ENCODE peak calls at places on chromosome 5, in seven cellular contexts. N is Peyer's patch, G is left colon, S is T-helper 1 cell, I is esophagus squamous epithelium, Z is amniotic stem cell, J is OCI-LY7. E is an unnamed sample.

GRCh38 chr5:137487600-137487999 is 11.5 kb downstream of the SPOCK1 start:
- DNase-seq in N (no peak), G (no peak), S (no peak), I (no peak), Z (peak), J (no peak), E (no peak)

GRCh38 chr5:133245191-133246052 is 193.6 kb downstream of the HSPA4 start:
- DNase-seq in N (no peak), G (no peak), S (no peak), I (no peak), Z (peak), J (no peak), E (peak)

GRCh38 chr5:100690036-100690560 is 154.9 kb downstream of the FAM174A start:
- DNase-seq in N (no peak), G (no peak), S (no peak), I (no peak), Z (no peak), J (no peak), E (no peak)

GRCh38 chr5:177478711-177479646 is 5.5 kb upstream of the DBN1 start:
- DNase-seq in N (peak), G (no peak), S (no peak), I (no peak), Z (no peak), J (no peak), E (peak)

GRCh38 chr5:81852277-81853004 is 101.5 kb upstream of the SSBP2 start:
- DNase-seq in N (peak), G (peak), S (peak), I (no peak), Z (no peak), J (peak), E (peak)

GRCh38 chr5:58666598-58667595 is 84.0 kb downstream of the RAB3C start:
- DNase-seq in N (no peak), G (no peak), S (no peak), I (no peak), Z (no peak), J (no peak), E (peak)

GRCh38 chr5:58366461-58366860 is 93.4 kb downstream of the PLK2 start:
- DNase-seq in N (no peak), G (no peak), S (no peak), I (no peak), Z (no peak), J (no peak), E (no peak)

GRCh38 chr5:56514246-56514645 is 281.1 kb upstream of the ANKRD55 start:
- DNase-seq in N (no peak), G (no peak), S (no peak), I (no peak), Z (no peak), J (no peak), E (no peak)

GRCh38 chr5:178372091-178372695 is 139.6 kb upstream of the PHYKPL start:
- DNase-seq in N (no peak), G (no peak), S (no peak), I (no peak), Z (no peak), J (no peak), E (no peak)

GRCh38 chr5:152689275-152689711 is 284.2 kb upstream of the NMUR2 start:
- DNase-seq in N (no peak), G (no peak), S (no peak), I (no peak), Z (no peak), J (no peak), E (no peak)

GRCh38 chr5:56244676-56245075 is 11.5 kb upstream of the ANKRD55 start:
- DNase-seq in N (no peak), G (no peak), S (no peak), I (no peak), Z (no peak), J (no peak), E (no peak)

GRCh38 chr5:62043289-62044274 is 262.4 kb upstream of the KIF2A start:
- DNase-seq in N (no peak), G (no peak), S (no peak), I (no peak), Z (no peak), J (no peak), E (peak)

GRCh38 chr5:96048763-96049162 is 87.1 kb upstream of the ELL2 start:
- DNase-seq in N (no peak), G (peak), S (no peak), I (no peak), Z (no peak), J (no peak), E (no peak)

GRCh38 chr5:146893991-146894390 is 15.4 kb upstream of the PPP2R2B start:
- DNase-seq in N (no peak), G (no peak), S (no peak), I (no peak), Z (no peak), J (no peak), E (no peak)

GRCh38 chr5:64566531-64566930 is 60.7 kb downstream of the RGS7BP start:
- DNase-seq in N (no peak), G (no peak), S (no peak), I (no peak), Z (no peak), J (no peak), E (no peak)

GRCh38 chr5:137751869-137752491 is 2.2 kb downstream of the HNRNPA0 start:
- DNase-seq in N (no peak), G (no peak), S (no peak), I (no peak), Z (peak), J (peak), E (no peak)

GRCh38 chr5:11273180-11273882 is 512.3 kb upstream of the DAP start:
- DNase-seq in N (no peak), G (no peak), S (no peak), I (no peak), Z (no peak), J (no peak), E (peak)

GRCh38 chr5:95241635-95242034 is 43.3 kb downstream of the MCTP1 start:
- DNase-seq in N (no peak), G (no peak), S (no peak), I (no peak), Z (no peak), J (no peak), E (no peak)

GRCh38 chr5:150612405-150612804 is 28.1 kb upstream of the SYNPO start:
- DNase-seq in N (no peak), G (no peak), S (no peak), I (no peak), Z (no peak), J (no peak), E (no peak)

GRCh38 chr5:110916373-110917049 is 155.0 kb upstream of the TSLP start:
- DNase-seq in N (no peak), G (no peak), S (no peak), I (no peak), Z (peak), J (no peak), E (no peak)

GRCh38 chr5:15904894-15905805 is 274.4 kb downstream of the MARCHF11 start:
- DNase-seq in N (no peak), G (no peak), S (no peak), I (no peak), Z (no peak), J (no peak), E (no peak)

GRCh38 chr5:172104801-172105701 is 83.0 kb downstream of the STK10 start:
- DNase-seq in N (no peak), G (no peak), S (no peak), I (no peak), Z (no peak), J (no peak), E (no peak)